ENCODE peak calls at places on chromosomes 1 and 21, in eight cellular contexts. One of them, this sample, is unnamed.

GRCh38 chr1:86997538-86997937 is 83.1 kb downstream of the HS2ST1 start:
- DNase-seq in upper lobe of left lung: no peak
- DNase-seq in breast epithelium: no peak
- DNase-seq in transverse colon: no peak
- DNase-seq in prostate gland: no peak
- DNase-seq in sigmoid colon: no peak
- DNase-seq in stomach: no peak
- DNase-seq in SK-N-SH: no peak
- DNase-seq in this sample: no peak

GRCh38 chr1:22914633-22915217 is 57.9 kb downstream of the LACTBL1 start:
- DNase-seq in prostate gland: no peak
- DNase-seq in breast epithelium: no peak
- DNase-seq in sigmoid colon: no peak
- DNase-seq in SK-N-SH: no peak
- DNase-seq in stomach: no peak
- DNase-seq in upper lobe of left lung: no peak
- DNase-seq in transverse colon: no peak
- DNase-seq in this sample: no peak

GRCh38 chr1:11787804-11788436 is 17.8 kb downstream of the MTHFR start:
- DNase-seq in upper lobe of left lung: no peak
- DNase-seq in sigmoid colon: no peak
- DNase-seq in transverse colon: no peak
- DNase-seq in prostate gland: no peak
- DNase-seq in breast epithelium: no peak
- DNase-seq in stomach: no peak
- DNase-seq in SK-N-SH: no peak
- DNase-seq in this sample: no peak

GRCh38 chr1:28313710-28314510 is 14.9 kb upstream of the MED18 start:
- DNase-seq in sigmoid colon: no peak
- DNase-seq in SK-N-SH: no peak
- DNase-seq in prostate gland: no peak
- DNase-seq in stomach: peak
- DNase-seq in breast epithelium: peak
- DNase-seq in upper lobe of left lung: peak
- DNase-seq in transverse colon: peak
- DNase-seq in this sample: no peak

GRCh38 chr1:184954232-184954995 is 19.9 kb downstream of the NIBAN1 start:
- DNase-seq in SK-N-SH: peak
- DNase-seq in stomach: no peak
- DNase-seq in transverse colon: no peak
- DNase-seq in upper lobe of left lung: no peak
- DNase-seq in breast epithelium: no peak
- DNase-seq in prostate gland: no peak
- DNase-seq in sigmoid colon: no peak
- DNase-seq in this sample: no peak

GRCh38 chr1:20936216-20936615 is 149.1 kb upstream of the HP1BP3 start:
- DNase-seq in prostate gland: no peak
- DNase-seq in stomach: no peak
- DNase-seq in transverse colon: no peak
- DNase-seq in sigmoid colon: no peak
- DNase-seq in SK-N-SH: no peak
- DNase-seq in breast epithelium: no peak
- DNase-seq in upper lobe of left lung: no peak
- DNase-seq in this sample: no peak

GRCh38 chr1:46689326-46689725 is 17.7 kb downstream of the TEX38 start:
- DNase-seq in sigmoid colon: no peak
- DNase-seq in breast epithelium: no peak
- DNase-seq in upper lobe of left lung: no peak
- DNase-seq in SK-N-SH: no peak
- DNase-seq in prostate gland: no peak
- DNase-seq in transverse colon: no peak
- DNase-seq in stomach: no peak
- DNase-seq in this sample: no peak

GRCh38 chr21:36846624-36847023 is 119.8 kb downstream of the HLCS start:
- DNase-seq in sigmoid colon: no peak
- DNase-seq in upper lobe of left lung: no peak
- DNase-seq in SK-N-SH: no peak
- DNase-seq in stomach: no peak
- DNase-seq in transverse colon: no peak
- DNase-seq in breast epithelium: no peak
- DNase-seq in prostate gland: peak
- DNase-seq in this sample: no peak

GRCh38 chr1:147171399-147172167 is 687 bp downstream of the PRKAB2 start:
- DNase-seq in prostate gland: peak
- DNase-seq in breast epithelium: peak
- DNase-seq in sigmoid colon: no peak
- DNase-seq in transverse colon: peak
- DNase-seq in stomach: no peak
- DNase-seq in SK-N-SH: peak
- DNase-seq in upper lobe of left lung: no peak
- DNase-seq in this sample: peak

GRCh38 chr21:25790122-25790951 is 55.6 kb downstream of the GABPA start:
- DNase-seq in sigmoid colon: no peak
- DNase-seq in transverse colon: no peak
- DNase-seq in breast epithelium: no peak
- DNase-seq in prostate gland: no peak
- DNase-seq in SK-N-SH: peak
- DNase-seq in stomach: no peak
- DNase-seq in upper lobe of left lung: no peak
- DNase-seq in this sample: no peak

GRCh38 chr1:27152004-27152828 is 2.7 kb downstream of the SLC9A1 start:
- DNase-seq in breast epithelium: no peak
- DNase-seq in prostate gland: no peak
- DNase-seq in SK-N-SH: peak
- DNase-seq in transverse colon: no peak
- DNase-seq in stomach: no peak
- DNase-seq in sigmoid colon: no peak
- DNase-seq in upper lobe of left lung: no peak
- DNase-seq in this sample: no peak

GRCh38 chr1:70475023-70475422 is 64.0 kb downstream of the CTH start:
- DNase-seq in breast epithelium: no peak
- DNase-seq in stomach: no peak
- DNase-seq in SK-N-SH: no peak
- DNase-seq in prostate gland: no peak
- DNase-seq in sigmoid colon: no peak
- DNase-seq in upper lobe of left lung: no peak
- DNase-seq in transverse colon: no peak
- DNase-seq in this sample: no peak

GRCh38 chr1:215376544-215377264 is 190.4 kb upstream of the KCTD3 start:
- DNase-seq in breast epithelium: no peak
- DNase-seq in stomach: no peak
- DNase-seq in prostate gland: no peak
- DNase-seq in upper lobe of left lung: no peak
- DNase-seq in SK-N-SH: no peak
- DNase-seq in sigmoid colon: no peak
- DNase-seq in transverse colon: no peak
- DNase-seq in this sample: no peak

GRCh38 chr1:186155594-186155993 is 219.5 kb downstream of the TPR start:
- DNase-seq in prostate gland: no peak
- DNase-seq in upper lobe of left lung: no peak
- DNase-seq in breast epithelium: no peak
- DNase-seq in SK-N-SH: peak
- DNase-seq in transverse colon: no peak
- DNase-seq in sigmoid colon: no peak
- DNase-seq in stomach: no peak
- DNase-seq in this sample: no peak

GRCh38 chr1:27331922-27332321 is 9.9 kb upstream of the SYTL1 start:
- DNase-seq in prostate gland: no peak
- DNase-seq in stomach: no peak
- DNase-seq in transverse colon: no peak
- DNase-seq in SK-N-SH: no peak
- DNase-seq in sigmoid colon: no peak
- DNase-seq in breast epithelium: no peak
- DNase-seq in upper lobe of left lung: no peak
- DNase-seq in this sample: no peak

GRCh38 chr1:43893020-43893419 is 40.6 kb upstream of the ARTN start:
- DNase-seq in sigmoid colon: no peak
- DNase-seq in transverse colon: no peak
- DNase-seq in prostate gland: no peak
- DNase-seq in upper lobe of left lung: no peak
- DNase-seq in breast epithelium: no peak
- DNase-seq in SK-N-SH: no peak
- DNase-seq in stomach: no peak
- DNase-seq in this sample: no peak

GRCh38 chr1:37147397-37147831 is 113.1 kb upstream of the GRIK3 start:
- DNase-seq in upper lobe of left lung: no peak
- DNase-seq in transverse colon: no peak
- DNase-seq in SK-N-SH: no peak
- DNase-seq in stomach: no peak
- DNase-seq in prostate gland: no peak
- DNase-seq in sigmoid colon: no peak
- DNase-seq in breast epithelium: no peak
- DNase-seq in this sample: no peak

GRCh38 chr1:165389609-165390008 is 33.1 kb upstream of the LMX1A start:
- DNase-seq in sigmoid colon: no peak
- DNase-seq in transverse colon: no peak
- DNase-seq in prostate gland: no peak
- DNase-seq in stomach: no peak
- DNase-seq in SK-N-SH: no peak
- DNase-seq in upper lobe of left lung: no peak
- DNase-seq in breast epithelium: no peak
- DNase-seq in this sample: no peak

GRCh38 chr1:245458761-245459174 is 304.0 kb downstream of the KIF26B start:
- DNase-seq in breast epithelium: no peak
- DNase-seq in SK-N-SH: no peak
- DNase-seq in stomach: no peak
- DNase-seq in sigmoid colon: no peak
- DNase-seq in upper lobe of left lung: no peak
- DNase-seq in transverse colon: no peak
- DNase-seq in prostate gland: no peak
- DNase-seq in this sample: no peak

DNA sequence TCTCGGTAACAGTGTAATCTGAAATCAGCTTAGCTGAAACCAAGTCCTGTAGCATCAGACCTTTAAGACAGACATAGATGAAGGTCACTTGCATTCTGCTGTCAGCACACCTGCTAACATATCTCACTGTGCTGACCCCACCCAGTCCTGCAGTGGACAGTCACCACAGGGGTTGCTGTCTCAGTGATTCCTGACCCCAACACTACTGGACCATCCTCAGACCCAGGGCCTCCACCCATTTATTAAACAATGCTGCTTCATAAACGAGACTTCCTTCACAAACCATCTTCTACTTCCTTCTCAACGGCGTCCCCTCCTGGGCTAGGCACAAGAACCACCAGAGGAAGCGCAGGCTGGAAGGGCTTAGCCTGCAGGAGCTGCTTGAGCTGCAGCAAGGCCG is 17.8 kb upstream of the LSS start:
- DNase-seq in SK-N-SH: no peak
- DNase-seq in upper lobe of left lung: no peak
- DNase-seq in sigmoid colon: no peak
- DNase-seq in prostate gland: no peak
- DNase-seq in stomach: no peak
- DNase-seq in transverse colon: no peak
- DNase-seq in breast epithelium: no peak
- DNase-seq in this sample: no peak
- TF ChIP-seq POLR2AphosphoS5 in SK-N-SH: no peak
- TF ChIP-seq POLR2AphosphoS5 in upper lobe of left lung: no peak
- TF ChIP-seq POLR2AphosphoS5 in sigmoid colon: no peak
- TF ChIP-seq POLR2AphosphoS5 in prostate gland: no peak
- TF ChIP-seq POLR2AphosphoS5 in stomach: no peak
- TF ChIP-seq POLR2AphosphoS5 in transverse colon: no peak
- TF ChIP-seq POLR2AphosphoS5 in breast epithelium: no peak
- TF ChIP-seq POLR2AphosphoS5 in this sample: no peak

GRCh38 chr1:1919304-1920056 is 401 bp upstream of the TMEM52 start:
- DNase-seq in SK-N-SH: peak
- DNase-seq in transverse colon: peak
- DNase-seq in stomach: peak
- DNase-seq in upper lobe of left lung: peak
- DNase-seq in sigmoid colon: peak
- DNase-seq in breast epithelium: peak
- DNase-seq in prostate gland: peak
- DNase-seq in this sample: peak
- TF ChIP-seq POLR2AphosphoS5 in SK-N-SH: no peak
- TF ChIP-seq POLR2AphosphoS5 in transverse colon: no peak
- TF ChIP-seq POLR2AphosphoS5 in stomach: no peak
- TF ChIP-seq POLR2AphosphoS5 in upper lobe of left lung: peak
- TF ChIP-seq POLR2AphosphoS5 in sigmoid colon: no peak
- TF ChIP-seq POLR2AphosphoS5 in breast epithelium: no peak
- TF ChIP-seq POLR2AphosphoS5 in prostate gland: peak
- TF ChIP-seq POLR2AphosphoS5 in this sample: no peak

GRCh38 chr1:95138223-95138622 is 21.1 kb downstream of the TLCD4 start:
- DNase-seq in sigmoid colon: no peak
- DNase-seq in breast epithelium: no peak
- DNase-seq in SK-N-SH: no peak
- DNase-seq in stomach: no peak
- DNase-seq in transverse colon: no peak
- DNase-seq in prostate gland: no peak
- DNase-seq in upper lobe of left lung: no peak
- DNase-seq in this sample: no peak

GRCh38 chr1:95127380-95127779 is 10.2 kb downstream of the TLCD4 start:
- DNase-seq in stomach: no peak
- DNase-seq in SK-N-SH: no peak
- DNase-seq in prostate gland: no peak
- DNase-seq in sigmoid colon: no peak
- DNase-seq in breast epithelium: no peak
- DNase-seq in upper lobe of left lung: no peak
- DNase-seq in transverse colon: no peak
- DNase-seq in this sample: no peak

GRCh38 chr1:95126846-95127245 is 9.7 kb downstream of the TLCD4 start:
- DNase-seq in sigmoid colon: no peak
- DNase-seq in SK-N-SH: no peak
- DNase-seq in stomach: no peak
- DNase-seq in transverse colon: peak
- DNase-seq in prostate gland: no peak
- DNase-seq in upper lobe of left lung: no peak
- DNase-seq in breast epithelium: no peak
- DNase-seq in this sample: no peak

GRCh38 chr1:95133687-95134086 is 16.5 kb downstream of the TLCD4 start:
- DNase-seq in sigmoid colon: no peak
- DNase-seq in upper lobe of left lung: no peak
- DNase-seq in transverse colon: no peak
- DNase-seq in stomach: no peak
- DNase-seq in SK-N-SH: no peak
- DNase-seq in prostate gland: no peak
- DNase-seq in breast epithelium: no peak
- DNase-seq in this sample: no peak

GRCh38 chr1:95132762-95133161 is 15.6 kb downstream of the TLCD4 start:
- DNase-seq in upper lobe of left lung: no peak
- DNase-seq in breast epithelium: no peak
- DNase-seq in transverse colon: no peak
- DNase-seq in stomach: no peak
- DNase-seq in SK-N-SH: no peak
- DNase-seq in prostate gland: no peak
- DNase-seq in sigmoid colon: no peak
- DNase-seq in this sample: no peak
- TF ChIP-seq POLR2AphosphoS5 in upper lobe of left lung: no peak
- TF ChIP-seq POLR2AphosphoS5 in breast epithelium: no peak
- TF ChIP-seq POLR2AphosphoS5 in transverse colon: no peak
- TF ChIP-seq POLR2AphosphoS5 in stomach: no peak
- TF ChIP-seq POLR2AphosphoS5 in SK-N-SH: no peak
- TF ChIP-seq POLR2AphosphoS5 in prostate gland: no peak
- TF ChIP-seq POLR2AphosphoS5 in sigmoid colon: no peak
- TF ChIP-seq POLR2AphosphoS5 in this sample: no peak

GRCh38 chr1:10730985-10731384 is 65.5 kb downstream of the CASZ1 start:
- DNase-seq in breast epithelium: no peak
- DNase-seq in upper lobe of left lung: no peak
- DNase-seq in prostate gland: no peak
- DNase-seq in stomach: no peak
- DNase-seq in sigmoid colon: no peak
- DNase-seq in SK-N-SH: no peak
- DNase-seq in transverse colon: no peak
- DNase-seq in this sample: no peak
- TF ChIP-seq POLR2AphosphoS5 in breast epithelium: no peak
- TF ChIP-seq POLR2AphosphoS5 in upper lobe of left lung: no peak
- TF ChIP-seq POLR2AphosphoS5 in prostate gland: no peak
- TF ChIP-seq POLR2AphosphoS5 in stomach: no peak
- TF ChIP-seq POLR2AphosphoS5 in sigmoid colon: no peak
- TF ChIP-seq POLR2AphosphoS5 in SK-N-SH: no peak
- TF ChIP-seq POLR2AphosphoS5 in transverse colon: no peak
- TF ChIP-seq POLR2AphosphoS5 in this sample: no peak

GRCh38 chr1:3441880-3442279 is 12.6 kb upstream of the ARHGEF16 start:
- DNase-seq in sigmoid colon: no peak
- DNase-seq in stomach: no peak
- DNase-seq in transverse colon: no peak
- DNase-seq in upper lobe of left lung: no peak
- DNase-seq in SK-N-SH: no peak
- DNase-seq in breast epithelium: no peak
- DNase-seq in prostate gland: no peak
- DNase-seq in this sample: no peak
- TF ChIP-seq POLR2AphosphoS5 in sigmoid colon: no peak
- TF ChIP-seq POLR2AphosphoS5 in stomach: no peak
- TF ChIP-seq POLR2AphosphoS5 in transverse colon: no peak
- TF ChIP-seq POLR2AphosphoS5 in upper lobe of left lung: no peak
- TF ChIP-seq POLR2AphosphoS5 in SK-N-SH: no peak
- TF ChIP-seq POLR2AphosphoS5 in breast epithelium: no peak
- TF ChIP-seq POLR2AphosphoS5 in prostate gland: no peak
- TF ChIP-seq POLR2AphosphoS5 in this sample: no peak